ENCODE peak calls at places on chromosomes 5 and 9, in five cellular contexts. E, A, R, T and H are unnamed samples.

GRCh38 chr9:75063556-75064305 is 24.2 kb downstream of the NMRK1 start:
- DNase-seq in A (no peak), T (no peak), R (no peak), E (no peak), H (no peak)

GRCh38 chr5:180869587-180869986 is 8.5 kb upstream of the ZFP62 start:
- DNase-seq in R (no peak), E (no peak), T (peak), A (no peak), H (no peak)

GRCh38 chr5:1050449-1051365 is 42.1 kb downstream of the NKD2 start:
- DNase-seq in R (no peak), A (no peak), T (no peak), E (no peak), H (peak)

GRCh38 chr9:108665856-108666784 is 189.7 kb downstream of the ACTL7B start:
- DNase-seq in A (no peak), E (no peak), R (no peak), T (no peak), H (no peak)

GRCh38 chr5:33637011-33637410 is 196.2 kb downstream of the TARS1 start:
- DNase-seq in T (no peak), A (no peak), E (no peak), R (no peak), H (no peak)

GRCh38 chr5:180605554-180606214 is 14.4 kb upstream of the SCGB3A1 start:
- DNase-seq in E (peak), R (peak), A (peak), T (peak), H (peak)

GRCh38 chr5:180636403-180637075 is 12.9 kb downstream of the FLT4 start:
- DNase-seq in E (no peak), T (no peak), A (no peak), R (no peak), H (no peak)

GRCh38 chr5:15694694-15695093 is 194.7 kb downstream of the FBXL7 start:
- DNase-seq in A (no peak), T (peak), R (no peak), E (no peak), H (no peak)

GRCh38 chr5:118692811-118693342 is 295.5 kb downstream of the DTWD2 start:
- DNase-seq in T (no peak), E (no peak), R (no peak), A (peak), H (no peak)

GRCh38 chr5:142618125-142618524 is 67.8 kb downstream of the FGF1 start:
- DNase-seq in A (no peak), T (no peak), R (no peak), E (no peak), H (no peak)

GRCh38 chr9:85262333-85262732 is 479.4 kb downstream of the AGTPBP1 start:
- DNase-seq in T (no peak), E (no peak), A (no peak), R (no peak), H (no peak)

GRCh38 chr5:128276537-128277216 is 193.1 kb downstream of the SLC12A2 start:
- DNase-seq in A (no peak), E (no peak), T (no peak), R (no peak), H (no peak)

GRCh38 chr9:89738137-89738932 is 133.5 kb downstream of the GADD45G start:
- DNase-seq in A (peak), R (no peak), T (no peak), E (no peak), H (no peak)

GRCh38 chr9:107274953-107275422 is 8.1 kb upstream of the RAD23B start:
- DNase-seq in E (no peak), A (no peak), T (no peak), R (no peak), H (no peak)

GRCh38 chr9:124309665-124310064 is 51.9 kb downstream of the NEK6 start:
- DNase-seq in T (no peak), A (peak), E (no peak), R (no peak), H (no peak)

GRCh38 chr9:129580211-129580915 is 40.5 kb downstream of the C9orf50 start:
- DNase-seq in T (no peak), E (no peak), R (peak), A (no peak), H (no peak)

GRCh38 chr9:93136011-93136440 is 2.0 kb upstream of the NINJ1 start:
- DNase-seq in R (no peak), T (no peak), A (no peak), E (no peak), H (no peak)

GRCh38 chr5:172004824-172005237 is 1.6 kb downstream of the FBXW11 start:
- DNase-seq in T (no peak), R (peak), E (no peak), A (no peak), H (no peak)

GRCh38 chr5:19886123-19886921 is 101.7 kb downstream of the CDH18 start:
- DNase-seq in R (no peak), T (no peak), E (no peak), A (peak), H (no peak)

GRCh38 chr9:1978941-1979340 is 36.2 kb upstream of the SMARCA2 start:
- DNase-seq in E (no peak), A (no peak), R (no peak), T (no peak), H (peak)

GRCh38 chr5:174945853-174946252 is 221.5 kb downstream of the MSX2 start:
- DNase-seq in E (no peak), A (no peak), R (no peak), T (no peak), H (no peak)

GRCh38 chr5:96699186-96699820 is 37.1 kb downstream of the CAST start:
- DNase-seq in R (no peak), E (no peak), T (no peak), A (peak), H (no peak)

GRCh38 chr9:134373269-134373668 is 47.0 kb downstream of the RXRA start:
- DNase-seq in R (no peak), E (no peak), A (no peak), T (no peak), H (no peak)

GRCh38 chr9:22342489-22343217 is 104.0 kb upstream of the DMRTA1 start:
- DNase-seq in A (peak), R (no peak), T (no peak), E (no peak), H (peak)
- H3K27ac ChIP-seq in A (no peak), R (no peak), T (no peak), E (no peak), H (no peak)

GRCh38 chr9:126986506-126986951 is 71.9 kb downstream of the RALGPS1 start:
- DNase-seq in T (no peak), R (no peak), A (no peak), E (peak), H (no peak)
- H3K4me3 ChIP-seq in T (no peak), R (no peak), A (no peak), E (peak), H (no peak)

GRCh38 chr5:158700231-158700996 is 399.3 kb downstream of the EBF1 start:
- DNase-seq in A (no peak), R (peak), E (no peak), T (no peak), H (no peak)
- H3K27ac ChIP-seq in A (no peak), R (no peak), E (no peak), T (peak), H (peak)

GRCh38 chr9:105284463-105284862 is 40.0 kb downstream of the SLC44A1 start:
- DNase-seq in T (no peak), A (no peak), E (no peak), R (no peak), H (no peak)
- H3K4me3 ChIP-seq in T (no peak), A (no peak), E (no peak), R (no peak), H (no peak)